ENCODE peak calls at places on chromosomes 16 and 17, in seven cellular contexts. C is NCI-H1105; S is COR-L47; W is activated T-helper 1 cell treated with Interleukin-2 at 50 U/mL for 16 hours; H is DMS153; T is pancreas; K is stimulated activated CD8-positive, alpha-beta memory T cell treated with anti-CD3 and anti-CD28 coated beads, Interleukin-12 subunit alpha, Interleukin-12 subunit beta, amount 100 ng/mL, for 4 hours. I is an unnamed sample.

GRCh38 chr16:67775273-67775672 is 31.1 kb downstream of the RANBP10 start:
- DNase-seq in C (no peak), T (no peak), K (no peak), H (no peak), W (no peak), S (no peak), I (no peak)

GRCh38 chr16:58393138-58393504 is 850 bp downstream of the GINS3 start:
- DNase-seq in K (no peak), T (no peak), C (no peak), S (no peak), W (no peak), H (no peak), I (no peak)

GRCh38 chr17:15409721-15410247 is 57.6 kb downstream of the CDRT4 start:
- DNase-seq in K (no peak), W (no peak), H (no peak), T (no peak), C (no peak), S (no peak), I (no peak)

GRCh38 chr16:48369765-48370164 is 15.4 kb downstream of the SIAH1 start:
- DNase-seq in T (no peak), S (no peak), H (no peak), C (no peak), K (no peak), W (no peak), I (no peak)

GRCh38 chr16:57029161-57030160 is 40.1 kb downstream of the NLRC5 start:
- DNase-seq in W (no peak), T (no peak), K (no peak), C (no peak), S (no peak), H (no peak), I (no peak)

GRCh38 chr16:10619271-10619849 is 39.0 kb upstream of the EMP2 start:
- DNase-seq in K (no peak), S (no peak), H (no peak), W (no peak), T (no peak), C (no peak), I (no peak)

GRCh38 chr16:19894586-19894985 is 9.9 kb upstream of the GPRC5B start:
- DNase-seq in W (no peak), C (no peak), S (no peak), T (no peak), H (no peak), K (no peak), I (no peak)

GRCh38 chr16:64589836-64590235 is 532.0 kb downstream of the CDH11 start:
- DNase-seq in K (no peak), T (no peak), C (no peak), H (no peak), S (no peak), W (no peak), I (no peak)

GRCh38 chr17:81399481-81400153 is 4.4 kb downstream of the BAHCC1 start:
- DNase-seq in T (peak), C (no peak), W (no peak), K (no peak), H (no peak), S (no peak), I (no peak)

GRCh38 chr17:47694818-47695663 is 1.1 kb downstream of the TBKBP1 start:
- DNase-seq in C (no peak), S (no peak), K (no peak), H (no peak), W (no peak), T (peak), I (no peak)

GRCh38 chr16:50434872-50435478 is 66.2 kb upstream of the BRD7 start:
- DNase-seq in S (no peak), K (no peak), T (no peak), W (no peak), C (no peak), H (no peak), I (no peak)

GRCh38 chr17:8436169-8436932 is 667 bp downstream of the NDEL1 start:
- DNase-seq in S (no peak), T (peak), H (no peak), W (peak), K (peak), C (peak), I (peak)

I was measured in NCI-H345.